ENCODE peak calls at places on chromosomes 16 and 17, in six cellular contexts. I is K562, Y is SK-N-SH, W is GM12878, A is H1, O is HepG2. P is an unnamed sample.

GRCh38 chr16:21626659-21627277 is 25.6 kb downstream of the IGSF6 start:
- DNase-seq in I (no peak), Y (peak), W (no peak), A (no peak), O (peak), P (peak)

GRCh38 chr16:51898872-51899271 is 648.1 kb downstream of the TOX3 start:
- DNase-seq in I (no peak), Y (no peak), W (no peak), A (no peak), O (no peak), P (no peak)

GRCh38 chr17:66353937-66354401 is 51.6 kb downstream of the PRKCA start:
- DNase-seq in I (no peak), Y (no peak), W (no peak), A (no peak), O (no peak), P (no peak)

GRCh38 chr17:72404872-72405271 is 284.1 kb downstream of the SOX9 start:
- DNase-seq in I (no peak), Y (no peak), W (no peak), A (no peak), O (no peak), P (no peak)

GRCh38 chr16:49181812-49182211 is 99.8 kb downstream of the CBLN1 start:
- DNase-seq in I (no peak), Y (no peak), W (no peak), A (no peak), O (no peak), P (no peak)

GRCh38 chr16:75053791-75054555 is 55.1 kb downstream of the ZNRF1 start:
- DNase-seq in I (peak), Y (peak), W (no peak), A (no peak), O (peak), P (peak)

GRCh38 chr17:4297351-4297750 is 33.6 kb upstream of the ANKFY1 start:
- DNase-seq in I (no peak), Y (no peak), W (no peak), A (no peak), O (no peak), P (no peak)

GRCh38 chr17:53088501-53088900 is 734.2 kb upstream of the KIF2B start:
- DNase-seq in I (no peak), Y (no peak), W (no peak), A (no peak), O (no peak), P (no peak)

GRCh38 chr17:51258756-51259573 is 884 bp downstream of the MBTD1 start:
- DNase-seq in I (peak), Y (no peak), W (no peak), A (no peak), O (peak), P (peak)

GRCh38 chr16:65754799-65755691 is 611.4 kb upstream of the CDH5 start:
- DNase-seq in I (no peak), Y (peak), W (no peak), A (no peak), O (no peak), P (no peak)

GRCh38 chr16:54424043-54424451 is 137.5 kb upstream of the IRX3 start:
- DNase-seq in I (no peak), Y (no peak), W (no peak), A (no peak), O (no peak), P (no peak)

GRCh38 chr17:29024456-29024952 is 18.4 kb upstream of the PIPOX start:
- DNase-seq in I (no peak), Y (no peak), W (no peak), A (no peak), O (no peak), P (no peak)
- TF ChIP-seq GABPA in I (no peak), Y (no peak), W (no peak), A (no peak), O (no peak), P (no peak)

DNA sequence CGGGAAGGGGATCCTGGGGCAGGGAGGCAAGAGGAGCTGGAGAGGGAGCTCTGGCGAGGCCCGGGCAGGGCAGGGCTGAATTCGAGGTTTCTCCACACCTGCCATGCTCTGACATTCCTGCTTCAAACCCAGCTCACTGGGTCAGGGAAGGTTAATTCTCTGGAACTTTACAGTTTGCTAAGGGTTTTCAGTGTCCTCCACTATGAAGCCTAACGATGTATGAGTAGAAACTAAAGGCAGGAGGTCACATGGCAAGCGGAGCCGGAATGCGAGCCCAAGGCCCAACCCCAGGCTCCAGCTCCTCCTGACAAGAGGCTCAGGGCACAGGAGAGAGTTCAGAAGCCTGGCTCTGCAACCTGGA is 29.2 kb downstream of the DCAKD start:
- DNase-seq in I (no peak), Y (no peak), W (no peak), A (no peak), O (no peak), P (no peak)
- TF ChIP-seq CTCF in I (no peak), Y (no peak), W (no peak), A (no peak), O (no peak), P (no peak)

DNA sequence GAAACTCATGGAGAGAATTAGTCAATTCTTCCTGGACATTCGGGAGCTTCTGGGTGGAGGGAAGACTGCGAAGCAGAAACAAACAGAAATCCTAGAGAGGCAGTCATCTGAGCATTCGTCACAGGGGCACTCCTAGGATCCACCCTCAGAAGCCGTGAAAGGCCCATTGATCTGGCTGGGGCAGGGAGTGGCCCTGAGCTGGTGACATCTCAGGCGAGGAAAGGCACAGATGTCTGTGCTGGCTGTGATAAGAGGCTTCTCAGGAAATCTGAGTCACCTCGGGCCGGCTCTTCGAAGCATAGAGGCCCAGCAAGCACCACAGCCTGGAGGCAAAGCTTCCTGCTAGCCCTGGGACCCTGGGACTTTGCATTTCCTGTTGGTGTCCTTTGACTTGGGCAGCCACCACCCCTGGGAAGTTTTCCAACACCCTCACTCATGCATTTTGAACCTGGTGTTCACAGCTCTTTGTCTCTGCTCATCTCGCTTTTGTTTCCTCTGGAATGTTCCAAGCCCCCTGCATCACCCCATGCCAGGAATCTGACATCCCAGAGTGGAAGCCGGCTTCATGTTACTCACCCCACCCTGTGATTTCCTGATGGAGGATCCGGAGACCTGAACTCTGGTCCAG is 23.3 kb upstream of the CDRT4 start:
- DNase-seq in I (peak), Y (no peak), W (no peak), A (peak), O (no peak), P (no peak)
- TF ChIP-seq GABPA in I (peak), Y (no peak), W (no peak), A (no peak), O (no peak), P (no peak)

DNA sequence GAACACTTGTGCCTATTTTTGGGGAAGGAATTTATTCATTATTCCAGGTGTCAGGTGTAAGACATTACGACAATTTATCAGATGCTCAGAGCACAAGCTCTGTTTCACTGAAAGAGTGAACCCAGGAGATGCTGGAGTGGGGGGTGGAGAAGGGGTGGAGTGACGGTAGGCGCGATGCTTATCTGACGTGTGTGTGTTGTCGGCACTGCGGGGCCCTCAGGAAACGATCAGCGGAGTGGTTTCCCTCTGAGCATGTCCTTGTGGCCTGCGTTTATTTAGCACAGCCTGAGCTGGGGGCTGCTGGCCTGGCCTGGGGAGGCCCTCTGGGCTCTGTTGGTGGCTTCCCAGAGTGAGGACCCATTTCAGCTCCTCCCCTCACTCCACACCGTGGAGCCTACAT is 18.8 kb upstream of the GNG13 start:
- DNase-seq in I (no peak), Y (no peak), W (no peak), A (no peak), O (no peak), P (no peak)
- TF ChIP-seq CTCF in I (no peak), Y (no peak), W (no peak), A (no peak), O (no peak), P (no peak)

DNA sequence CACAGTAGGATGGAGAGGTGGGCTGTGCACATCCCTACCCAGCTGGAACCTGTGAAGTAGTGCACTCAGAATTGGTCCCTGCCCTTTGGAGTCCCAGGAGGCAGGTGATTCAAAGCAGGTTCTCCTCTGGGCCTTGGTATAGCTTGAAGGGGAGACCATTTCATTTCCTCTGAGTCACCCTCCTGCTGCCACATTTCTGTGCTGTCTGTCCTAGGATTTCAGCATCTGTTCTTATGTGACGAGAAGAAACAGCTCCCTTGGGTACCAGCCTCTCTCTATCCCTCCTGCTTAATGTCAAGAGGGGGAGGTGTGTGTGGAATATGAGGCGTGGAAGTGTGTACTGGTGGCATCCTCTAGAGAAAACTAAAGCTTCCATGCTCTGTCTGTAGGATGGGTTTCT is 5.0 kb upstream of the NFE2L1 start:
- DNase-seq in I (no peak), Y (no peak), W (no peak), A (no peak), O (no peak), P (no peak)
- TF ChIP-seq GABPA in I (no peak), Y (no peak), W (no peak), A (no peak), O (no peak), P (no peak)

DNA sequence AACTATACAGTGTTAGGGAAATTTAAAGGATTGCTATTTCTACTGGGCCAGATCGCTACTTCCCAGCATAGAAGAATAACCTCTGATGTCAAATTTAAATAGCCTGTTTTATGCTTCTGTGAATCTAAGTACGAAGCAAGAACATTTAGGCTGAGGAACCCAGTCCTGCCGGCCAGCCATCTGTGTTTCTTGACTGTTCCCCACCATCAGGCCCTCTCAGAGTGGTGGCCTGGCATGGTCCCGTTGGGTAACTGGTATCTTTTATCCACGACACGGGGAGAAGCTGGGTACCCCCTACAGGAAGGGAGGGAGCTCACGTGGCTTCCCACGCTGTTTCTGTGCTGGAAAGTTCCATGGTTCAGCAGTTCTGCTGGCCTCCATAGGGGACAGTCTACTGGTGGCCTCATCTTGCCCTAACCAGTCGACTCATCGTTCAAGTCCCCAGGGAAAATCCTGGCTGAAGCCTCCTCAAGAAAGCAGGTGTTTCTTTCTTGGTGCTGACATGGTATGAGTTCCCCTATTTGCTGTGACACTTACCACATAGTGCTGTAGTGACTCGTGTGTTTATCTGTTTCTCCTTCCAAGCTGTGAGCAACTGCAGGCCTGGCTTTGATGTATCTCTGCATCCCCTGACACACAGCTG is 201.7 kb upstream of the NLRP1 start:
- DNase-seq in I (no peak), Y (no peak), W (peak), A (no peak), O (no peak), P (no peak)
- TF ChIP-seq CTCF in I (no peak), Y (peak), W (no peak), A (no peak), O (no peak), P (no peak)

P was measured in HL-60.